ENCODE peak calls at places on chromosomes 6 and 20, in five cellular contexts. One of them, this sample, is unnamed.

GRCh38 chr6:112145080-112145573 is 57.7 kb downstream of the FAM229B start:
- DNase-seq in stimulated activated CD8-positive, alpha-beta memory T cell treated with anti-CD3 and anti-CD28 coated beads, Interleukin-15, amount 100 ng/mL, for 24 hours: no peak
- DNase-seq in progenitor cell of endocrine pancreas: no peak
- DNase-seq in Kasumi-1: no peak
- DNase-seq in spleen: no peak
- DNase-seq in this sample: no peak

GRCh38 chr20:35398660-35399144 is 13.1 kb downstream of the UQCC1 start:
- DNase-seq in spleen: no peak
- DNase-seq in progenitor cell of endocrine pancreas: no peak
- DNase-seq in stimulated activated CD8-positive, alpha-beta memory T cell treated with anti-CD3 and anti-CD28 coated beads, Interleukin-15, amount 100 ng/mL, for 24 hours: no peak
- DNase-seq in Kasumi-1: no peak
- DNase-seq in this sample: no peak

GRCh38 chr6:69848552-69848951 is 17.8 kb upstream of the COL19A1 start:
- DNase-seq in Kasumi-1: no peak
- DNase-seq in progenitor cell of endocrine pancreas: no peak
- DNase-seq in spleen: no peak
- DNase-seq in stimulated activated CD8-positive, alpha-beta memory T cell treated with anti-CD3 and anti-CD28 coated beads, Interleukin-15, amount 100 ng/mL, for 24 hours: no peak
- DNase-seq in this sample: no peak

GRCh38 chr6:7747901-7748504 is 22.1 kb downstream of the BMP6 start:
- DNase-seq in spleen: no peak
- DNase-seq in progenitor cell of endocrine pancreas: no peak
- DNase-seq in stimulated activated CD8-positive, alpha-beta memory T cell treated with anti-CD3 and anti-CD28 coated beads, Interleukin-15, amount 100 ng/mL, for 24 hours: no peak
- DNase-seq in Kasumi-1: no peak
- DNase-seq in this sample: no peak

GRCh38 chr6:38784506-38785235 is 69.6 kb downstream of the DNAH8 start:
- DNase-seq in stimulated activated CD8-positive, alpha-beta memory T cell treated with anti-CD3 and anti-CD28 coated beads, Interleukin-15, amount 100 ng/mL, for 24 hours: no peak
- DNase-seq in progenitor cell of endocrine pancreas: no peak
- DNase-seq in spleen: no peak
- DNase-seq in Kasumi-1: no peak
- DNase-seq in this sample: no peak

GRCh38 chr6:28896505-28897392 is 27.0 kb downstream of the TRIM27 start:
- DNase-seq in stimulated activated CD8-positive, alpha-beta memory T cell treated with anti-CD3 and anti-CD28 coated beads, Interleukin-15, amount 100 ng/mL, for 24 hours: no peak
- DNase-seq in progenitor cell of endocrine pancreas: peak
- DNase-seq in Kasumi-1: peak
- DNase-seq in spleen: peak
- DNase-seq in this sample: no peak

GRCh38 chr6:21639316-21639715 is 45.8 kb downstream of the SOX4 start:
- DNase-seq in Kasumi-1: no peak
- DNase-seq in spleen: no peak
- DNase-seq in progenitor cell of endocrine pancreas: no peak
- DNase-seq in stimulated activated CD8-positive, alpha-beta memory T cell treated with anti-CD3 and anti-CD28 coated beads, Interleukin-15, amount 100 ng/mL, for 24 hours: no peak
- DNase-seq in this sample: no peak

GRCh38 chr6:12957321-12958051 is 240.9 kb downstream of the PHACTR1 start:
- DNase-seq in Kasumi-1: peak
- DNase-seq in progenitor cell of endocrine pancreas: no peak
- DNase-seq in spleen: peak
- DNase-seq in stimulated activated CD8-positive, alpha-beta memory T cell treated with anti-CD3 and anti-CD28 coated beads, Interleukin-15, amount 100 ng/mL, for 24 hours: no peak
- DNase-seq in this sample: no peak

GRCh38 chr6:8556370-8557018 is 121.1 kb upstream of the SLC35B3 start:
- DNase-seq in stimulated activated CD8-positive, alpha-beta memory T cell treated with anti-CD3 and anti-CD28 coated beads, Interleukin-15, amount 100 ng/mL, for 24 hours: no peak
- DNase-seq in spleen: no peak
- DNase-seq in Kasumi-1: no peak
- DNase-seq in progenitor cell of endocrine pancreas: no peak
- DNase-seq in this sample: no peak

GRCh38 chr6:167683028-167683862 is 143.5 kb upstream of the AFDN start:
- DNase-seq in stimulated activated CD8-positive, alpha-beta memory T cell treated with anti-CD3 and anti-CD28 coated beads, Interleukin-15, amount 100 ng/mL, for 24 hours: no peak
- DNase-seq in spleen: no peak
- DNase-seq in Kasumi-1: no peak
- DNase-seq in progenitor cell of endocrine pancreas: no peak
- DNase-seq in this sample: no peak

This sample was measured in GM12864.